ENCODE peak calls at places on chromosomes 11 and 22, in four cellular contexts. N, H, C and O are unnamed samples.

GRCh38 chr11:19868871-19869270 is 156.2 kb downstream of the NAV2 start:
- DNase-seq in N (no peak), H (no peak), C (no peak), O (no peak)

GRCh38 chr11:69312418-69313399 is 18.8 kb downstream of the MYEOV start:
- DNase-seq in N (no peak), H (no peak), C (no peak), O (no peak)

GRCh38 chr11:31092638-31093037 is 276.9 kb downstream of the DCDC1 start:
- DNase-seq in N (no peak), H (no peak), C (no peak), O (no peak)

GRCh38 chr11:128171496-128171895 is 415.9 kb downstream of the ETS1 start:
- DNase-seq in N (no peak), H (no peak), C (no peak), O (no peak)

GRCh38 chr22:23066200-23067022 is 3.9 kb upstream of the GNAZ start:
- DNase-seq in N (no peak), H (no peak), C (no peak), O (no peak)

GRCh38 chr22:28043269-28043668 is 124.2 kb upstream of the PITPNB start:
- DNase-seq in N (no peak), H (peak; percentile 69), C (no peak), O (no peak)

GRCh38 chr11:76656571-76657081 is 13.9 kb downstream of the LRRC32 start:
- DNase-seq in N (no peak), H (no peak), C (peak; percentile 36), O (no peak)

GRCh38 chr11:93784935-93785360 is 866 bp downstream of the MED17 start:
- DNase-seq in N (no peak), H (peak; percentile 18), C (no peak), O (peak; percentile 59)

GRCh38 chr11:103488579-103488978 is 379.4 kb downstream of the DYNC2H1 start:
- DNase-seq in N (no peak), H (no peak), C (no peak), O (no peak)

GRCh38 chr22:30572840-30573593 is 1.4 kb downstream of the GAL3ST1 start:
- DNase-seq in N (no peak), H (no peak), C (no peak), O (no peak)

GRCh38 chr11:65382036-65382803 is at the start of gene SLC25A45:
- DNase-seq in N (peak; percentile 78), H (peak; percentile 86), C (peak; percentile 83), O (peak; percentile 96)

GRCh38 chr11:9461760-9462134 is 935 bp downstream of the ZNF143 start:
- DNase-seq in N (no peak), H (no peak), C (no peak), O (no peak)

DNA sequence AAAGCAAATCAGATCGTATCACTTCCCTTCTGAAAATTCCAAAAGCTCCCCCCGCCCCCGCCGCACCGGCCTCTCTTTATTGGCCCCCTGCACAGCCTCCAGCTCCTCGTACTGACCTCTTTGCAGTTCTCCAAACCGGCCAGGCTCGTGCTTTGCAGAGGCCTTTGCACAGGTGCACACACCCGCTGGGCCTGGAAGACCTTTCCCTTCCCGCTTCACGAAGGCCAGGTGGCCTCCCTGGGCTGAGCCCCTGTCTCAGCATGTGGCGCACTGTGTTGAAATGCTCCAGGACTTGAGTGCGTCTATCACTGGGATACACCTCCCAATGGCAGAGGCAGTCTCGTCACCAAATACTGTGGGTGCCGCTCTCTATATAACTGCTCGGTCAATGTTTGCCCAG is 13.2 kb upstream of the ADA2 start:
- DNase-seq in N (no peak), H (no peak), C (no peak), O (no peak)
- TF ChIP-seq CTCF in N (no peak), H (no peak), C (no peak), O (no peak)

GRCh38 chr11:71060358-71060757 is 192.0 kb downstream of the SHANK2 start:
- DNase-seq in N (no peak), H (no peak), C (no peak), O (no peak)

GRCh38 chr11:71059662-71060061 is 192.7 kb downstream of the SHANK2 start:
- DNase-seq in N (no peak), H (no peak), C (no peak), O (no peak)

GRCh38 chr11:71063129-71063528 is 189.2 kb downstream of the SHANK2 start:
- DNase-seq in N (no peak), H (no peak), C (no peak), O (no peak)

GRCh38 chr11:71064183-71064582 is 188.2 kb downstream of the SHANK2 start:
- DNase-seq in N (no peak), H (no peak), C (no peak), O (no peak)

GRCh38 chr11:71062199-71062598 is 190.2 kb downstream of the SHANK2 start:
- DNase-seq in N (no peak), H (no peak), C (no peak), O (no peak)
- TF ChIP-seq CTCF in N (no peak), H (no peak), C (no peak), O (no peak)

GRCh38 chr22:50183141-50183971 is 2.4 kb upstream of the TRABD start:
- DNase-seq in N (no peak), H (no peak), C (no peak), O (no peak)

GRCh38 chr22:50182176-50183081 is 3.3 kb upstream of the TRABD start:
- DNase-seq in N (no peak), H (no peak), C (no peak), O (no peak)

GRCh38 chr22:50184541-50185383 is 951 bp upstream of the TRABD start:
- DNase-seq in N (no peak), H (no peak), C (no peak), O (no peak)

GRCh38 chr22:50185384-50186087 is at the start of gene TRABD:
- DNase-seq in N (peak; percentile 91), H (peak; percentile 94), C (peak; percentile 97), O (peak; percentile 91)

DNA sequence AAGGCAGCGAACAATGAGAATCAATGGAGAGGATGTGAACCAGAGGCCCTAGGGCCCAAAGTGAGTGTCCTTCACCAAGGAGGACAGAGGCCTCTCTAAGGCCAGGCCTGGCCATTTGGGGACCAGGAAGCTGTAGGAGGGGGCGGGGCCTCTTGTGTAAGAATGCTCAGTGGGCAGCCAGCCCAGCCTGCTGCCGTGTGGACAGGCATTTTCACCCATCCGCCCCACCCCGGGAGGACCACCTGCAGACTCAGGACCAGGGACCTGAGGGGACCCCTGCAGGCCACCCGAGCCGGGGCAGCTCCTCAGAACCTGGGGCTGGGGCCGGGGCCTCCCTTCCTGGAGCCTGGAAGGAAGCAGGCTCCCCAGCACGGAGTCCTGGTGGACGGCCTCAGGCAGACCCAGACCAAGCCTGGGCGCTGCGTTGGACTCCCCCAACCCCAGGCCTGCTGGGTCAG is 1.7 kb upstream of the TRABD start:
- DNase-seq in N (peak; percentile 48), H (peak; percentile 76), C (no peak), O (no peak)
- TF ChIP-seq CTCF in N (no peak), H (no peak), C (no peak), O (no peak)

DNA sequence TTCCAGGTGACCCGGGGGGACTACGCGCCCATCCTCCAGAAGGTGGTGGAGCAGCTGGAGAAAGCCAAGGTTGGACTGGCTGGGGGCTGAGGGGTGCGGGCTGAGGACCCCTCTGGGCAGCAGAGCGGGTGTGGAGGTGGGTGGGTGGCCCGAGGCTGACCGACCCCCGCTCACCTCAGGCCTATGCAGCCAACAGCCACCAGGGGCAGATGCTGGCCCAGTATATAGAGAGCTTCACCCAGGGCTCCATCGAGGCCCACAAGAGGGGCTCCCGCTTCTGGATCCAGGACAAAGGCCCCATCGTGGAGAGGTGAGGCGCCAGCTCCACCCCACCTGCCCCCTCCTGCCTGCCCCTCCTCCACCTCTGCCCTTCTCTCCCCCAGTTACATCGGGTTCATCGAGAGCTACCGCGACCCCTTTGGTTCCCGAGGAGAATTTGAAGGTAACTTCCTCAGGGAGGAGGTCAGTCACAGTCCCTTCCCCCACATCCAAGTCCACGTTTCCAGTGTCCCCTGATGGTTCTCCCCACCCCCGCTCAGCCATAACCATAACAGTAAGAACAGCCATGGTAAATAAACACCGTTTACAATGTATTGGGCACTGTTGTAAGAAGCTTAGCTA is 11.2 kb downstream of the DPP3 start:
- DNase-seq in N (peak; percentile 47), H (peak; percentile 34), C (no peak), O (no peak)
- TF ChIP-seq CTCF in N (peak; percentile 48), H (peak; percentile 39), C (no peak), O (peak; percentile 32)

DNA sequence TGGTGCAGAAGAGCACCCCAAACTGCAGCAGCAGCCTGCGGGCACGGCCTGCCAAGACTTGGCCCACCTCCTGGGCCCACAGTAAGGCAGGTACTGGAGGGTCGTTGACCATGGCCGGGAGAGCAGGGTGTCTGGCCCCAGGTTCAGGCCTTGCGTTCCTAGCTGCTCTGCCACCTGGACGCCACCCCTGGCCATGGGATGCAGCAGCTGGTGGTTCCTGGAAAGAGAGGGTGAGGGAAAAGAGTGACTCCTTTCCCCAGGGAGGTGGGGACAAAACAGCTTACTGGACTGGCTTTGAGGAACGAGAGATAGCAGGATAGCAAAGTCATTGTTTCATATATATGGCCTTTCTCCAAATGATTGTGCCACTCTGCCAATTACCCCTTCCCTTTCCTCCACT is 1.8 kb downstream of the BSCL2 start:
- DNase-seq in N (no peak), H (no peak), C (no peak), O (no peak)
- TF ChIP-seq CTCF in N (no peak), H (no peak), C (no peak), O (no peak)

GRCh38 chr11:86408845-86409244 is 34.2 kb downstream of the CCDC81 start:
- DNase-seq in N (no peak), H (no peak), C (no peak), O (no peak)
- TF ChIP-seq CTCF in N (no peak), H (peak; percentile 30), C (no peak), O (no peak)

DNA sequence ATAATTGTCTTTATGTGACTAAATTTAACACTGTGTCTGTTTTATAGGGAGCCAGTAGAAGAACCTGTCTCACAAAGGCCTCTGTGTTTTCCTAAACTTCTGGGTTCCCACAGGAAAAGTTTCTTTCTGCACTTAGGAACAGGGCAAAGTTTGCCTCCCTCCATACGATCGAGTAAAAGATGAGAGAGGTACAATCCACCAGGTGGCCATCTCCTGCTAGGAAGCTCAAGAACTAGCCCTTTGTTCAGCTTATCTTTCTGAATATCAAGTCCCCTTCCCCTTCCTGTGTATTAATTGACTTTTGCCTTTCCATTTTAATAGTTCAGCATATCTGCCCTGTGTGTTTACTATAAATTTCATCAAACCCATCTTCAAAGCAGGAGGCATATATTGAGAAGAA is 18.0 kb downstream of the CSNK2A3 start:
- DNase-seq in N (no peak), H (no peak), C (no peak), O (no peak)
- TF ChIP-seq CTCF in N (no peak), H (no peak), C (no peak), O (no peak)